ENCODE peak calls at places on chromosomes 6 and 20, in ten cellular contexts. T is mesendoderm; Z is coronary artery; G is BJ; O is PC-9; N is colonic mucosa; A is stimulated activated CD4-positive, alpha-beta T cell treated with anti-CD3 and anti-CD28 coated beads, Interleukin-15, amount 100 ng/mL, for 1 hour; X is GM10248; B is GM13976; C is heart left ventricle. Y is an unnamed sample.

GRCh38 chr6:113620372-113620771 is 236.8 kb upstream of the MARCKS start:
- DNase-seq in T (no peak), Z (no peak), G (no peak), O (no peak), N (no peak), A (no peak), X (no peak), B (no peak), C (no peak), Y (no peak)

GRCh38 chr6:148629910-148630470 is 116.8 kb upstream of the UST start:
- DNase-seq in T (no peak), Z (no peak), G (no peak), O (no peak), N (no peak), A (no peak), X (no peak), B (peak), C (no peak), Y (no peak)

GRCh38 chr6:31581511-31582229 is 554 bp downstream of the LTB start:
- DNase-seq in T (no peak), Z (no peak), G (no peak), O (no peak), N (no peak), A (no peak), X (no peak), B (no peak), C (no peak), Y (no peak)

GRCh38 chr6:129700666-129701065 is 9.3 kb downstream of the ARHGAP18 start:
- DNase-seq in T (no peak), Z (no peak), G (no peak), O (no peak), N (no peak), A (no peak), X (no peak), B (no peak), C (no peak), Y (no peak)

GRCh38 chr6:33192671-33193602 is 670 bp upstream of the COL11A2 start:
- DNase-seq in T (no peak), Z (no peak), G (no peak), O (no peak), N (no peak), A (no peak), X (no peak), B (no peak), C (peak), Y (no peak)

GRCh38 chr20:25738198-25738597 is 41.5 kb upstream of the ZNF337 start:
- DNase-seq in T (no peak), Z (no peak), G (peak), O (no peak), N (no peak), A (no peak), X (no peak), B (no peak), C (no peak), Y (no peak)

GRCh38 chr6:69813508-69813907 is 16.7 kb upstream of the LMBRD1 start:
- DNase-seq in T (no peak), Z (no peak), G (no peak), O (no peak), N (no peak), A (no peak), X (no peak), B (no peak), C (no peak), Y (no peak)

GRCh38 chr6:48151142-48151541 is 40.1 kb upstream of the PTCHD4 start:
- DNase-seq in T (no peak), Z (no peak), G (peak), O (peak), N (no peak), A (no peak), X (no peak), B (no peak), C (no peak), Y (no peak)

GRCh38 chr6:136403166-136403980 is 113.7 kb upstream of the BCLAF1 start:
- DNase-seq in T (no peak), Z (no peak), G (peak), O (peak), N (no peak), A (no peak), X (no peak), B (no peak), C (no peak), Y (no peak)

GRCh38 chr6:1024587-1024986 is 287.3 kb upstream of the FOXQ1 start:
- DNase-seq in T (peak), Z (no peak), G (peak), O (peak), N (no peak), A (no peak), X (no peak), B (no peak), C (no peak), Y (no peak)

Y was measured in stimulated activated naive B cell treated with anti-CD40 and anti-IgM and Interleukin-4, amounts not matched to agents 10 μg/mL and 1 μg/mL and 100 μg/mL, for 72 hours.